ENCODE peak calls at places on chromosomes 11 and 22, in four cellular contexts. H, G, C and V are unnamed samples.

GRCh38 chr11:31824791-31825452 is 13.8 kb upstream of the PAX6 start:
- DNase-seq in C (no peak), G (no peak), H (no peak), V (no peak)

GRCh38 chr11:927871-928270 is 2.2 kb downstream of the AP2A2 start:
- DNase-seq in C (no peak), H (no peak), G (peak), V (no peak)

GRCh38 chr22:48680601-48681000 is 1147.1 kb downstream of the BRD1 start:
- DNase-seq in C (no peak), H (peak), G (no peak), V (no peak)

GRCh38 chr22:39896313-39896996 is 2.9 kb upstream of the ENTHD1 start:
- DNase-seq in G (no peak), C (no peak), H (no peak), V (no peak)

GRCh38 chr11:67468509-67468834 is 579 bp downstream of the TMEM134 start:
- DNase-seq in G (no peak), H (no peak), C (no peak), V (no peak)

GRCh38 chr11:111707039-111707690 is 59.0 kb downstream of the PPP2R1B start:
- DNase-seq in H (no peak), G (no peak), C (peak), V (no peak)

GRCh38 chr11:65430406-65431217 is 8.0 kb downstream of the NEAT1 start:
- DNase-seq in C (peak), G (peak), H (no peak), V (no peak)

GRCh38 chr11:6799402-6799801 is at the start of gene OR6A2:
- DNase-seq in H (no peak), G (no peak), C (no peak), V (no peak)

GRCh38 chr11:105244157-105244820 is 104.7 kb upstream of the CARD18 start:
- DNase-seq in H (no peak), G (no peak), C (no peak), V (no peak)

GRCh38 chr11:46902694-46903093 is 15.7 kb downstream of the LRP4 start:
- DNase-seq in C (no peak), G (no peak), H (no peak), V (no peak)
- H3K4me3 ChIP-seq in C (no peak), G (no peak), H (no peak), V (no peak)

GRCh38 chr11:33696931-33697638 is 3.5 kb downstream of the C11orf91 start:
- DNase-seq in G (no peak), H (no peak), C (no peak), V (no peak)

GRCh38 chr11:33699515-33700424 is 856 bp downstream of the C11orf91 start:
- DNase-seq in C (no peak), G (peak), H (peak), V (no peak)

GRCh38 chr11:33700425-33701271 is at the start of gene C11orf91:
- DNase-seq in C (peak), G (peak), H (peak), V (peak)

GRCh38 chr11:33697997-33698396 is 2.6 kb downstream of the C11orf91 start:
- DNase-seq in G (no peak), C (no peak), H (no peak), V (no peak)

DNA sequence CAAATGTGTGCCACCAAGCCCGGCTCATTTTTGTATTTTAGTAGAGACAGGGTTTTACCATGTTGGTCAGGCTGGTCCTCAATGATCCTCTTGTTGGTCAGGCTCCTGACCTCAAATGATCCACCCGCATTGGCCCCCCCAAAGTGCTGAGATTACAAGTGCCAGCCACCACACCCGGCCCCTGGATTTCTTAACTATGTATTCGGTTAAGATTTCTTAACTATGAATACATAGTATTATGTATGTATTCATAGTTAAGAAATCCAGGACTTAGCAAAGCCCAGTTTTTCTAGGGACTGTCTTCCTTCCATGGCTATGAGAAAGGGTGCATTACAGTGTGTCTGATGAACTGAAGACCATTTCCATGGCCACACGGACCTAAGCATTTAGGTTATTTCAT is 1.7 kb downstream of the C11orf91 start:
- DNase-seq in C (no peak), H (no peak), G (no peak), V (no peak)
- H3K4me3 ChIP-seq in C (no peak), H (no peak), G (no peak), V (no peak)

GRCh38 chr22:43956383-43956782 is 1.1 kb downstream of the SAMM50 start:
- DNase-seq in G (no peak), H (no peak), C (no peak), V (no peak)
- H3K4me3 ChIP-seq in G (peak), H (peak), C (peak), V (peak)

GRCh38 chr22:29499852-29500251 is 19.8 kb downstream of the NEFH start:
- DNase-seq in G (no peak), H (no peak), C (no peak), V (no peak)
- H3K4me3 ChIP-seq in G (no peak), H (no peak), C (no peak), V (no peak)

DNA sequence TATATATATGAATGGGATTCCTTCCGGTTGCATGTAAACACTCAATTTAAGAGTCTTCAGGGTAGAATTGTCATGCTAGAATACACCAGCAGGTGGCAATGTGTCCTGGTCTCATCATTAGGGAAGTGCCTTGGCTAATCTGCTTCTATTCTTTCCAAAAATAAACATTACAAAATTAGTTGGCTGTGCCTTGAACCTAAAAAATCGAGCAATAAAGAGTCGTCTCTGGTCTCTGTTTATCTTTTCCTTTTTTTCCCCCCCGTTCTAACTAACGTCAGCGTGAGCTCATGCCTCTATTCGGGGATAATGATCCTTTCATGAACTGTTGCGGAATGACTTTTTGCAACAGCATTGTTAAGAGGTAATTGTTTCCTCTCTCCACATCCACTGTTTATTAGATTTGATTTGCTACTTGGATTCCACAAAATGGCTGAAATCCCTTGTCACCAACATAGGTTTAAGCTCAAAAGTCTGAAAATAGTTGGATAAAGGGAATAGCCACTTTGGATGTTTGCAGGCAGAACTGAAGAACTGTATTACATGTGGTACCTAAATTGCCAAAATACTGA is 1.2 kb upstream of the ARHGEF12 start:
- DNase-seq in C (no peak), H (no peak), G (peak), V (no peak)
- H3K4me3 ChIP-seq in C (peak), H (peak), G (peak), V (peak)

GRCh38 chr22:29346659-29347058 is 31.2 kb upstream of the RASL10A start:
- DNase-seq in H (no peak), C (peak), G (no peak), V (no peak)
- H3K4me3 ChIP-seq in H (no peak), C (no peak), G (no peak), V (no peak)